ENCODE peak calls at places on chromosomes 16 and 17, in ten cellular contexts. I is heart left ventricle, L is HCT116, E is uterus, N is endothelial cell of umbilical vein, A is body of pancreas, B is fibroblast of lung, K is mucosa of descending colon, J is heart right ventricle, R is OCI-LY7. F is an unnamed sample. For H3K4me1, the result is how much of the 10 kb centered on the place peaks cover.

GRCh38 chr16:77299395-77299794 is 100.2 kb downstream of the SYCE1L start:
- DNase-seq in I (no peak), L (no peak), E (no peak), N (peak), A (no peak), B (no peak), K (no peak), J (no peak), R (peak), F (no peak)

GRCh38 chr16:7399296-7399695 is 66.7 kb downstream of the RBFOX1 start:
- DNase-seq in I (no peak), L (no peak), E (no peak), N (no peak), A (no peak), B (no peak), K (no peak), J (no peak), R (no peak), F (no peak)

GRCh38 chr17:27293359-27293897 is 486 bp upstream of the WSB1 start:
- DNase-seq in I (peak), L (no peak), E (peak), N (no peak), A (peak), B (no peak), K (peak), J (no peak), R (peak), F (peak)

GRCh38 chr17:45409659-45410076 is 23.0 kb downstream of the ARHGAP27 start:
- DNase-seq in I (no peak), L (no peak), E (no peak), N (no peak), A (no peak), B (no peak), K (peak), J (no peak), R (peak), F (no peak)

GRCh38 chr17:61426482-61427304 is 25.5 kb upstream of the TBX4 start:
- DNase-seq in I (no peak), L (peak), E (no peak), N (no peak), A (no peak), B (no peak), K (no peak), J (no peak), R (no peak), F (no peak)

GRCh38 chr16:11094838-11095565 is 150.6 kb downstream of the CLEC16A start:
- DNase-seq in I (no peak), L (no peak), E (no peak), N (no peak), A (no peak), B (no peak), K (no peak), J (no peak), R (peak), F (no peak)

GRCh38 chr16:50308237-50308965 is 42.0 kb downstream of the ADCY7 start:
- DNase-seq in I (no peak), L (no peak), E (no peak), N (no peak), A (peak), B (no peak), K (no peak), J (no peak), R (no peak), F (no peak)

GRCh38 chr17:62892870-62893338 is 73.1 kb upstream of the TANC2 start:
- DNase-seq in I (peak), L (no peak), E (no peak), N (peak), A (no peak), B (peak), K (peak), J (peak), R (no peak), F (no peak)

GRCh38 chr17:20279631-20280030 is 187.7 kb downstream of the LGALS9B start:
- DNase-seq in I (no peak), L (no peak), E (no peak), N (no peak), A (no peak), B (no peak), K (no peak), J (no peak), R (no peak), F (no peak)

GRCh38 chr16:53743149-53743566 is 39.2 kb downstream of the FTO start:
- DNase-seq in I (no peak), L (peak), E (no peak), N (peak), A (peak), B (peak), K (peak), J (no peak), R (peak), F (no peak)

GRCh38 chr16:76857402-76857801 is 333.6 kb upstream of the MON1B start:
- DNase-seq in I (no peak), L (no peak), E (no peak), N (no peak), A (no peak), B (no peak), K (no peak), J (no peak), R (no peak), F (no peak)

GRCh38 chr16:720507-720989 is 398 bp upstream of the ANTKMT start:
- DNase-seq in I (peak), L (no peak), E (peak), N (peak), A (no peak), B (peak), K (no peak), J (peak), R (no peak), F (no peak)

GRCh38 chr16:58187092-58187491 is 10.8 kb downstream of the CSNK2A2 start:
- DNase-seq in I (no peak), L (no peak), E (no peak), N (peak), A (no peak), B (no peak), K (no peak), J (no peak), R (no peak), F (no peak)

GRCh38 chr17:55609737-55610201 is 98.5 kb upstream of the SMIM36 start:
- DNase-seq in I (peak), L (no peak), E (no peak), N (no peak), A (no peak), B (peak), K (peak), J (no peak), R (no peak), F (peak)

GRCh38 chr16:57115504-57116182 is 23.3 kb downstream of the CPNE2 start:
- DNase-seq in I (peak), L (no peak), E (no peak), N (no peak), A (no peak), B (peak), K (peak), J (peak), R (no peak), F (no peak)

GRCh38 chr17:40900819-40901356 is 15.8 kb upstream of the KRT20 start:
- DNase-seq in I (no peak), L (no peak), E (no peak), N (no peak), A (no peak), B (no peak), K (no peak), J (no peak), R (no peak), F (no peak)

GRCh38 chr16:86865866-86866675 is 287.7 kb downstream of the FOXL1 start:
- DNase-seq in I (peak), L (no peak), E (no peak), N (peak), A (no peak), B (peak), K (no peak), J (peak), R (no peak), F (peak)

GRCh38 chr16:46607529-46607928 is 13.7 kb downstream of the SHCBP1 start:
- DNase-seq in I (no peak), L (peak), E (no peak), N (peak), A (no peak), B (peak), K (no peak), J (no peak), R (peak), F (no peak)

GRCh38 chr17:9226794-9227135 is 205.5 kb downstream of the NTN1 start:
- DNase-seq in I (peak), L (no peak), E (no peak), N (no peak), A (no peak), B (no peak), K (no peak), J (no peak), R (no peak), F (no peak)

GRCh38 chr16:17850626-17851265 is 380.0 kb upstream of the XYLT1 start:
- DNase-seq in I (no peak), L (no peak), E (no peak), N (no peak), A (no peak), B (no peak), K (no peak), J (no peak), R (no peak), F (no peak)

GRCh38 chr16:19559242-19559910 is 3.9 kb downstream of the VPS35L start:
- DNase-seq in I (no peak), L (peak), E (no peak), N (peak), A (no peak), B (peak), K (peak), J (peak), R (peak), F (no peak)

GRCh38 chr16:57615813-57616212 is 12.6 kb upstream of the ADGRG1 start:
- DNase-seq in I (no peak), L (no peak), E (no peak), N (no peak), A (no peak), B (no peak), K (no peak), J (no peak), R (no peak), F (no peak)

GRCh38 chr17:64036198-64036922 is 15.9 kb upstream of the ICAM2 start:
- DNase-seq in I (no peak), L (peak), E (no peak), N (no peak), A (no peak), B (no peak), K (no peak), J (no peak), R (no peak), F (no peak)

GRCh38 chr17:30267625-30268024 is 24.1 kb downstream of the BLMH start:
- DNase-seq in I (no peak), L (no peak), E (no peak), N (no peak), A (no peak), B (no peak), K (no peak), J (no peak), R (no peak), F (no peak)

GRCh38 chr17:27471321-27472269 is 15.3 kb downstream of the KSR1 start:
- DNase-seq in I (no peak), L (peak), E (no peak), N (no peak), A (no peak), B (no peak), K (peak), J (no peak), R (no peak), F (no peak)

GRCh38 chr16:50467943-50468748 is 80.0 kb upstream of the NKD1 start:
- DNase-seq in I (no peak), L (no peak), E (no peak), N (no peak), A (peak), B (no peak), K (peak), J (no peak), R (no peak), F (no peak)

GRCh38 chr17:80110927-80111701 is 9.7 kb downstream of the GAA start:
- DNase-seq in I (no peak), L (no peak), E (no peak), N (no peak), A (no peak), B (no peak), K (no peak), J (no peak), R (no peak), F (no peak)

GRCh38 chr16:28001184-28001583 is 62.3 kb downstream of the GSG1L start:
- DNase-seq in I (no peak), L (no peak), E (no peak), N (no peak), A (no peak), B (no peak), K (no peak), J (no peak), R (no peak), F (no peak)
- TF ChIP-seq CTCF in I (no peak), L (no peak), E (no peak), N (no peak), A (no peak), B (no peak), K (no peak), J (no peak), R (no peak), F (no peak)

DNA sequence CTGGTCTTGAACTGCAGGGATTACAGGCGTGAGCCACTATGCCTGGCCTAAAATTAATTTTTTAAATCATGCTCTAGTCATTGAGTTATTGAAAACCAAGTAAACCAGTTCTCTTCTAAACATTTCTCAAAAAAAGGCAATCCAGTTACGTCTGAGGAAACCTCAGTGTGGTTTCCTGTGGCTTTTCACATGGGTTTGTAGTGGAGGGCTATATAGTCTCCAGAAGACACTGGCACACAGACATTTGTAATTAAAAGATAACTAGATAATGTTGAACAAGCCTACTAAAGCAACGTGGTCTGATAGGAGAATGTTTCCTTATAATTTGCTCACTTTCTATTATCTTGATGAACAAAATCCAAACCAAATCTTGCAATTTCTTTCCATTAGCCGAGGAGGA is 5.2 kb upstream of the TOB1 start:
- DNase-seq in I (no peak), L (no peak), E (no peak), N (no peak), A (no peak), B (no peak), K (no peak), J (no peak), R (no peak), F (no peak)
- H3K4me3 ChIP-seq in I (no peak), L (no peak), E (no peak), N (no peak), A (no peak), B (no peak), K (no peak), J (no peak), R (no peak), F (no peak)

GRCh38 chr16:85557083-85557975 is 55.8 kb upstream of the GSE1 start:
- DNase-seq in I (peak), L (no peak), E (peak), N (no peak), A (peak), B (no peak), K (peak), J (no peak), R (peak), F (peak)
- H3K4me1 ChIP-seq in I (under half), L (half or more), E (under half), N (under half), A (half or more), B (under half), K (under half), J (half or more), R (under half), F (under half)

GRCh38 chr16:2178321-2179106 is 17.9 kb downstream of the CASKIN1 start:
- DNase-seq in I (no peak), L (no peak), E (no peak), N (peak), A (no peak), B (peak), K (peak), J (no peak), R (no peak), F (no peak)
- TF ChIP-seq CTCF in I (no peak), L (no peak), E (no peak), N (no peak), A (no peak), B (no peak), K (no peak), J (no peak), R (no peak), F (no peak)

GRCh38 chr17:81492706-81493105 is 19.9 kb downstream of the ACTG1 start:
- DNase-seq in I (no peak), L (no peak), E (no peak), N (no peak), A (no peak), B (no peak), K (no peak), J (no peak), R (no peak), F (no peak)

GRCh38 chr17:81492202-81492601 is 20.4 kb downstream of the ACTG1 start:
- DNase-seq in I (no peak), L (no peak), E (no peak), N (no peak), A (no peak), B (no peak), K (no peak), J (no peak), R (no peak), F (no peak)

GRCh38 chr17:81491761-81492160 is 20.8 kb downstream of the ACTG1 start:
- DNase-seq in I (no peak), L (no peak), E (no peak), N (no peak), A (no peak), B (no peak), K (no peak), J (no peak), R (no peak), F (no peak)

GRCh38 chr17:81493198-81494038 is 19.2 kb downstream of the ACTG1 start:
- DNase-seq in I (no peak), L (no peak), E (no peak), N (no peak), A (no peak), B (no peak), K (no peak), J (no peak), R (no peak), F (no peak)

DNA sequence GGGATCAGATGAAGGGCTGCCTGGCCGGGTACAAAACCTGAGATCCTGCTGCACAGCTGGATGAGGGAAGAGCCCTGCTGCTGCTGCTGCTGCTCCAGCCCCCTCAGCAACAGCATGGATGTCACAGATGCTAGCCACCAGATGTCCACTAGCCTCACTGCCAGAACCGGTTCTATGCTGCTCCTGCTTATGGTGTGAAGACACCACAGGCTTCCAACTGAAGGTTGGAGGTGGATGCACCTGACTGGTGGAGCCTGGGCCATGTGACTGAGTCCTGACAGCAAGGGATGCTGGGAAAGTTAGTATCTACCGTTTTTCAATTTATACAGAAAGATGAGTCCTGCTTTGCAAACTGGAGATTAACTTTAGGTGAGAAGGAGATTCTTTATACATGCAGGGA is 17.6 kb downstream of the ACTG1 start:
- DNase-seq in I (no peak), L (no peak), E (no peak), N (no peak), A (no peak), B (no peak), K (no peak), J (no peak), R (peak), F (no peak)
- H3K4me3 ChIP-seq in I (no peak), L (no peak), E (no peak), N (no peak), A (no peak), B (no peak), K (no peak), J (no peak), R (peak), F (no peak)

DNA sequence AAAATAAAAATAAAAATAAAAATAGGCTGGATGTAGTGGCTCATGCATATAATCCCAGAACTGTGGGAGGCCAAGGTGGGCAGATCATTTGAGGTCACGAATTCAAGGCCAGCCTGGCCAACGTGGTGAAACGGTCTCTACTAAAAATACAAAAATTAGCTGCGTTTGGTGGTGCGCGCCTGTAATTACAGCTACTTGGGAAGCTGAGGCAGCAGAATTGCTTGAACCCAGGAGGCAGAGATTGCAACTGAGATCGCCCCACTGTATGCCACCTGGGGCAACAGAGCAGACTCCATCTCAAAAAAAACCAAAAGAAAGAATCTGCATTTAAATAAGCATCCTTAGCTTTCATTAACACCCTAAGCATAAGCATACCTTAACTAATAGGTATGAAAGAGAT is 33.8 kb downstream of the YWHAE start:
- DNase-seq in I (no peak), L (no peak), E (no peak), N (no peak), A (no peak), B (no peak), K (no peak), J (no peak), R (no peak), F (no peak)
- H3K4me1 ChIP-seq in I (under half), L (half or more), E (under half), N (under half), A (under half), B (under half), K (under half), J (half or more), R (half or more), F (half or more)

GRCh38 chr17:56819030-56819429 is 14.7 kb downstream of the C17orf67 start:
- DNase-seq in I (no peak), L (no peak), E (no peak), N (no peak), A (no peak), B (no peak), K (no peak), J (no peak), R (no peak), F (no peak)
- TF ChIP-seq CTCF in I (no peak), L (no peak), E (no peak), N (no peak), A (no peak), B (no peak), K (no peak), J (no peak), R (no peak), F (no peak)

DNA sequence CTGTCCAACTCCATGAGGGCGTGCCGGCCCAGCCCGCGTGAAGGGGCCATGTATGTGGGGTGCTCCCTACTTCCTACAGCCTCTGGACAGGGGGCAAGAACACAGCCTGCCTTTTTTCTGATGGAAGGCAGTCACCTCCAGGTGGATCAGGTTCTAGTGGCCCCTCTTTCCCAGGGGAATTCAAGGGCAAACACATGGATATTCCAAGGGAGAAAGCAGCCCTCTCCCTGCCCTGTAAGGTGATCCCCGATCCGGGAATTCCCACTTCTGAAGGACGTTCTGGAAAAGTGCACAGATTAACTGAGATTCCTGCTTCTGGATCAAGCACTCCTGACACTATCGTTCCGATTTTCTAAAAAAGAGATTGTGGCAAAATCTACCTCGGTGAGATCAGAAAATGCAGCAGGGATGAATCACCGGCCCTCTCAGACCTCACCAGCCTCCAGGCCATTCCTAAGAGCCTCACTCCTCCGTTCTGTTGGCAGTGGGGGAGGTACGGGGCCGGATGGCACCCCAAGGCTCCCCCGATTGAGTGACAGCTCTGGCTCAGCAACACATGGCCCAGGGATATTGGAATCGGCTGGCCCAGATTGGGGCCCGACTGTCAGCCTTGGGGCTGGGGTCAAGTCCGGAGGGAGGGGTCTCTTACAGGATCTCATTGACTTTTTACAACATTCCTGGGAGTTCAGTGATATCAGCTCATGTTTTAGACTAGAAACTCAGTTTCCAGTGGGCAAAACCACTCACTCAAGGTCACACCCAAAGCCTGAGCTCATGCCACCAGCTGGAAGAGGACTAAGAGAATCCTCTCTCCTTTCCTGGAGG is 12.3 kb downstream of the STX1B start:
- DNase-seq in I (no peak), L (peak), E (peak), N (no peak), A (no peak), B (peak), K (no peak), J (no peak), R (no peak), F (no peak)
- H3K4me3 ChIP-seq in I (no peak), L (peak), E (peak), N (no peak), A (no peak), B (no peak), K (no peak), J (no peak), R (no peak), F (no peak)

GRCh38 chr17:32519769-32520701 is 33.2 kb downstream of the CDK5R1 start:
- DNase-seq in I (peak), L (no peak), E (no peak), N (peak), A (no peak), B (no peak), K (no peak), J (peak), R (no peak), F (no peak)
- H3K4me1 ChIP-seq in I (under half), L (under half), E (under half), N (under half), A (under half), B (under half), K (under half), J (under half), R (half or more), F (under half)